ENCODE peak calls at places on chromosomes 11 and 22, in ten cellular contexts. N, V, U, E, X, A, T, C, P and M are unnamed samples.

GRCh38 chr22:29072979-29073617 is at the start of gene KREMEN1:
- DNase-seq in N (peak), V (no peak), U (no peak), E (no peak), X (no peak), A (no peak), T (peak), C (no peak), P (peak), M (no peak)

GRCh38 chr11:2118674-2119073 is 20.5 kb downstream of the IGF2 start:
- DNase-seq in N (no peak), V (no peak), U (no peak), E (no peak), X (no peak), A (no peak), T (no peak), C (no peak), P (no peak), M (no peak)

GRCh38 chr11:79920480-79920879 is 479.6 kb upstream of the TENM4 start:
- DNase-seq in N (no peak), V (no peak), U (no peak), E (no peak), X (no peak), A (no peak), T (no peak), C (no peak), P (no peak), M (no peak)

GRCh38 chr22:45503816-45504702 is 1.4 kb downstream of the FBLN1 start:
- DNase-seq in N (peak), V (peak), U (no peak), E (peak), X (no peak), A (no peak), T (peak), C (peak), P (no peak), M (no peak)

GRCh38 chr22:28917747-28918543 is 34.6 kb downstream of the ZNRF3 start:
- DNase-seq in N (no peak), V (peak), U (no peak), E (no peak), X (peak), A (no peak), T (peak), C (peak), P (peak), M (no peak)

GRCh38 chr11:103043826-103044688 is 47.9 kb downstream of the DCUN1D5 start:
- DNase-seq in N (no peak), V (no peak), U (no peak), E (no peak), X (no peak), A (no peak), T (no peak), C (no peak), P (no peak), M (no peak)

GRCh38 chr11:57763568-57763967 is 2.0 kb downstream of the CTNND1 start:
- DNase-seq in N (no peak), V (peak), U (no peak), E (no peak), X (no peak), A (no peak), T (no peak), C (no peak), P (no peak), M (no peak)

GRCh38 chr11:2811206-2812091 is 74.1 kb downstream of the CDKN1C start:
- DNase-seq in N (no peak), V (no peak), U (no peak), E (no peak), X (no peak), A (no peak), T (peak), C (no peak), P (no peak), M (no peak)

GRCh38 chr11:120135838-120136237 is 2.1 kb downstream of the TRIM29 start:
- DNase-seq in N (peak), V (no peak), U (no peak), E (no peak), X (no peak), A (no peak), T (no peak), C (no peak), P (no peak), M (no peak)

GRCh38 chr11:12540075-12540685 is 134.0 kb upstream of the TEAD1 start:
- DNase-seq in N (no peak), V (peak), U (no peak), E (no peak), X (no peak), A (no peak), T (no peak), C (no peak), P (no peak), M (no peak)

GRCh38 chr11:123083623-123084029 is 21.7 kb upstream of the HSPA8 start:
- DNase-seq in N (peak), V (peak), U (peak), E (peak), X (no peak), A (no peak), T (no peak), C (peak), P (peak), M (peak)

GRCh38 chr11:36469063-36469462 is 41.0 kb downstream of the TRAF6 start:
- DNase-seq in N (no peak), V (peak), U (no peak), E (no peak), X (no peak), A (no peak), T (peak), C (no peak), P (no peak), M (no peak)

GRCh38 chr11:97506360-97506759 is 1116.5 kb downstream of the JRKL start:
- DNase-seq in N (no peak), V (no peak), U (no peak), E (no peak), X (no peak), A (no peak), T (no peak), C (no peak), P (no peak), M (no peak)

GRCh38 chr11:115446214-115446613 is 58.0 kb downstream of the CADM1 start:
- DNase-seq in N (no peak), V (no peak), U (no peak), E (no peak), X (no peak), A (no peak), T (no peak), C (no peak), P (no peak), M (no peak)

GRCh38 chr11:1736447-1736992 is 13.9 kb downstream of the IFITM10 start:
- DNase-seq in N (no peak), V (no peak), U (no peak), E (no peak), X (no peak), A (no peak), T (no peak), C (no peak), P (no peak), M (no peak)

GRCh38 chr11:7278314-7278917 is 26.7 kb downstream of the SYT9 start:
- DNase-seq in N (no peak), V (peak), U (peak), E (no peak), X (peak), A (peak), T (peak), C (no peak), P (no peak), M (no peak)

GRCh38 chr22:28051787-28052356 is 132.8 kb upstream of the PITPNB start:
- DNase-seq in N (peak), V (peak), U (no peak), E (no peak), X (peak), A (peak), T (peak), C (peak), P (peak), M (no peak)

GRCh38 chr11:31325162-31325561 is 44.4 kb downstream of the DCDC1 start:
- DNase-seq in N (no peak), V (peak), U (peak), E (no peak), X (no peak), A (no peak), T (no peak), C (no peak), P (no peak), M (no peak)

GRCh38 chr11:2798951-2799761 is 86.4 kb downstream of the CDKN1C start:
- DNase-seq in N (peak), V (no peak), U (no peak), E (no peak), X (no peak), A (no peak), T (no peak), C (peak), P (peak), M (peak)

GRCh38 chr22:20010307-20011122 is 6.1 kb downstream of the ARVCF start:
- DNase-seq in N (no peak), V (no peak), U (no peak), E (no peak), X (no peak), A (no peak), T (no peak), C (no peak), P (no peak), M (no peak)

GRCh38 chr11:71971676-71972075 is 27.0 kb upstream of the IL18BP start:
- DNase-seq in N (no peak), V (no peak), U (no peak), E (no peak), X (no peak), A (no peak), T (no peak), C (no peak), P (no peak), M (no peak)

GRCh38 chr11:118870396-118871343 is 13.0 kb upstream of the CXCR5 start:
- DNase-seq in N (no peak), V (no peak), U (no peak), E (no peak), X (peak), A (peak), T (peak), C (no peak), P (no peak), M (no peak)

GRCh38 chr22:47940211-47940610 is 1177.8 kb downstream of the TBC1D22A start:
- DNase-seq in N (no peak), V (no peak), U (no peak), E (no peak), X (no peak), A (no peak), T (no peak), C (no peak), P (no peak), M (no peak)
- TF ChIP-seq CTCF in N (no peak), V (no peak), U (no peak), E (no peak), X (no peak), A (no peak), T (no peak), C (no peak), P (no peak), M (no peak)

GRCh38 chr11:3992964-3993363 is 101.6 kb upstream of the RRM1 start:
- DNase-seq in N (no peak), V (no peak), U (no peak), E (no peak), X (no peak), A (no peak), T (no peak), C (no peak), P (no peak), M (no peak)

GRCh38 chr11:3996651-3997050 is 97.9 kb upstream of the RRM1 start:
- DNase-seq in N (no peak), V (no peak), U (no peak), E (no peak), X (no peak), A (no peak), T (no peak), C (no peak), P (no peak), M (no peak)

GRCh38 chr11:3994030-3994640 is 100.5 kb upstream of the RRM1 start:
- DNase-seq in N (no peak), V (no peak), U (no peak), E (peak), X (no peak), A (no peak), T (no peak), C (no peak), P (no peak), M (no peak)

GRCh38 chr11:3995307-3995706 is 99.3 kb upstream of the RRM1 start:
- DNase-seq in N (no peak), V (no peak), U (no peak), E (no peak), X (no peak), A (no peak), T (no peak), C (no peak), P (no peak), M (no peak)

GRCh38 chr11:3995949-3996554 is 98.5 kb upstream of the RRM1 start:
- DNase-seq in N (no peak), V (peak), U (no peak), E (no peak), X (no peak), A (no peak), T (no peak), C (no peak), P (no peak), M (no peak)
- TF ChIP-seq CTCF in N (no peak), V (no peak), U (no peak), E (no peak), X (no peak), A (no peak), T (no peak), C (no peak), P (no peak), M (no peak)

DNA sequence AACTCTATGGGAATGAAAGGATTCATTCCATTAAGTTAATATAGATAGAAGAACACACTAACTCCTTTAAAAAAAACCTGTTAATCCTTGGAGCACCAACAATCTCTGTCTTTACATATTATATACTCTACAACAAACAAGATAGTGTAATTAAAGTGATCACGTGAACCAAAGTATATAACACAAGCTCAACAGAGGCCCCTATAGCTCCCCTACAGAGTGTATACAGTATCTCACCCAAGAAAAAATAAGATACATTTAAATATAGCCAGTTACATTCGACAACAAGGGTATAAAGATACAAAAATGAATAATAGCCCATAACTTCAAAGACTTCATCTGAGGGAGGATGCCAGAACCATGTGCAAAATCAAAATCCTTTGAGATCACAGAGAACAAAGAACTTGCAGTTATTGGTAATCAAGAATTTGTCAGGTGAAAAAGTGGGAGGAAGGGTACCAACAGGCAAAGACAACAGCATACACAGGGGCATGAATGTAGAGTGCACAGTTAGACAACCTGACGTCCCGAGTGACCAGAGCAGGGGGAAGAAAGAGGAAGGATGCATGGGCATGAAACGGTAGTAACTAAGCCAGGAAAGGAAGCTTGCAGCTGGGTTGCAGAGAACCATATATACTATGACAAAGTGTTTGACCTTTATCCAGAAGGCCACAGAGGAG is 4.7 kb downstream of the FCHSD2 start:
- DNase-seq in N (no peak), V (no peak), U (no peak), E (no peak), X (peak), A (no peak), T (no peak), C (no peak), P (no peak), M (no peak)
- TF ChIP-seq CTCF in N (no peak), V (no peak), U (no peak), E (no peak), X (peak), A (no peak), T (no peak), C (no peak), P (no peak), M (no peak)

DNA sequence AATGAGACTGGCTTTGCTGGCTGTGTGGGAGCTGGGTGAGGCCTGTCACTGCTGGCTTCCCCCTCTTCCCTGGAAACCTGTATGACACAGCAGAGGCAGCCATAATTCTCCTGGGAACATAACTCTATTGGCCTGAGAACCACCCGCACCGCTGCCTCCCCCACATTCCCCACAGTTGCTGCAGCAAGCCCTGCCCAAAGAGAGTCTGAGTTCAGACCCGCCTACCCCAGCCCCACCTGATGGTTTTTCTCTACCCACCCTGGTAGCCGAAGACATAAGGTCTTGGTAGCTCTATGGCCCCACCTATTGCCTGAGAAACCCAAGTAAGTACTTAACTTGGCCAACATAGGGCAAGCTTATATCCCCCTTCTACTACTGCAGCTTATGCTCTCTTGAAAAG is 174.8 kb downstream of the C11orf91 start:
- DNase-seq in N (no peak), V (no peak), U (no peak), E (no peak), X (peak), A (no peak), T (no peak), C (no peak), P (no peak), M (no peak)
- TF ChIP-seq CTCF in N (no peak), V (no peak), U (no peak), E (no peak), X (peak), A (no peak), T (no peak), C (no peak), P (no peak), M (no peak)

DNA sequence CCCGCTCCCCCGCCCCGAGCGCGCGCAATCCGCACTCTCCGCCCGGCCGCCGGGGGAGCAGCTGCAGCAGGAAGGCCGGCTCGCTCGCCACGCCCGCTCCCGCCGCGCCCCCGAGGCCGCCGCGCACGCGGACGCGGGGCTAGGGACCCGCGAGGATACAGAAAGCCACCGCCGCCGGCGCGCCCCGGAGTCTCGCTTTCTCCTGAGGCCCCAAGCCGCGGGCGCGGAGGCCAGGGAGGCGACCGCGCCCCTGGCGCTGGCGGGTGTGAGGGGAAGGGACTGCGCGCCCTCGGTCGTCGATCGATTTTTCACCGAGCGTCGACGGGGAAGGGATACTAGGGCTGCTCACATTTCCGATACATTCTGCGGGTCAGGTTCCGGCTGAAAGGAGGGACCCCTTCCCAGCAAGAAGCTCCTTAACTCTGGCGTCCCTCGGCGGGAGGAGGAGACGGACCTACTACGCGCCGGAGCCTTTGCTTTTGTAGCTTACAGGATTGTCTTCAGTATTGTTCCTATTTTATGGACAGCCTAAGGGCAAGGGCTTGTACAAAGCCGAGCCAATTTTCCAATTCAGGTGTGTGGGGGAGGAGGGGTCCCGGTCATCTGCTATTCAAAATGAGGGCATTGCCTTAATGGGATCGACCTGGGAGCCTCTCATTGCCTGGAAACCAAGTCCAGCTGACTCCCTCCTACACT is 416 bp upstream of the GAB2 start:
- DNase-seq in N (peak), V (peak), U (no peak), E (peak), X (peak), A (peak), T (peak), C (peak), P (peak), M (no peak)
- TF ChIP-seq CTCF in N (no peak), V (no peak), U (no peak), E (no peak), X (no peak), A (peak), T (no peak), C (peak), P (no peak), M (no peak)

GRCh38 chr22:38305481-38306448 is 11.5 kb downstream of the CSNK1E start:
- DNase-seq in N (no peak), V (peak), U (no peak), E (no peak), X (peak), A (peak), T (peak), C (no peak), P (no peak), M (no peak)
- TF ChIP-seq CTCF in N (no peak), V (no peak), U (no peak), E (no peak), X (peak), A (peak), T (no peak), C (peak), P (no peak), M (no peak)